ENCODE peak calls at places on chromosomes 1 and 21, in four cellular contexts. Z is HL-60, B is K562, H is GM12878. I is an unnamed sample.

GRCh38 chr1:203871114-203871875 is 9.9 kb downstream of the SNRPE start:
- DNase-seq in Z (peak), B (peak), H (no peak), I (peak)

GRCh38 chr1:9253706-9254105 is 19.1 kb downstream of the H6PD start:
- DNase-seq in Z (no peak), B (no peak), H (no peak), I (no peak)

GRCh38 chr1:197444754-197445153 is 176.7 kb downstream of the CRB1 start:
- DNase-seq in Z (no peak), B (no peak), H (no peak), I (no peak)

GRCh38 chr1:9490605-9491339 is 48.5 kb upstream of the SLC25A33 start:
- DNase-seq in Z (peak), B (peak), H (peak), I (peak)

GRCh38 chr1:109904105-109904817 is 6.4 kb upstream of the CSF1 start:
- DNase-seq in Z (no peak), B (no peak), H (no peak), I (no peak)

GRCh38 chr1:99645699-99646531 is at the start of gene PALMD:
- DNase-seq in Z (no peak), B (peak), H (no peak), I (no peak)

GRCh38 chr1:223887724-223888428 is 42.1 kb upstream of the TP53BP2 start:
- DNase-seq in Z (no peak), B (no peak), H (no peak), I (no peak)

GRCh38 chr1:16903054-16903453 is 7.3 kb downstream of the RNU1-2 start:
- DNase-seq in Z (no peak), B (peak), H (no peak), I (no peak)

GRCh38 chr1:115977481-115978258 is 1.4 kb downstream of the SLC22A15 start:
- DNase-seq in Z (peak), B (no peak), H (no peak), I (no peak)

GRCh38 chr1:91707114-91707889 is 178.6 kb downstream of the TGFBR3 start:
- DNase-seq in Z (no peak), B (peak), H (no peak), I (no peak)

DNA sequence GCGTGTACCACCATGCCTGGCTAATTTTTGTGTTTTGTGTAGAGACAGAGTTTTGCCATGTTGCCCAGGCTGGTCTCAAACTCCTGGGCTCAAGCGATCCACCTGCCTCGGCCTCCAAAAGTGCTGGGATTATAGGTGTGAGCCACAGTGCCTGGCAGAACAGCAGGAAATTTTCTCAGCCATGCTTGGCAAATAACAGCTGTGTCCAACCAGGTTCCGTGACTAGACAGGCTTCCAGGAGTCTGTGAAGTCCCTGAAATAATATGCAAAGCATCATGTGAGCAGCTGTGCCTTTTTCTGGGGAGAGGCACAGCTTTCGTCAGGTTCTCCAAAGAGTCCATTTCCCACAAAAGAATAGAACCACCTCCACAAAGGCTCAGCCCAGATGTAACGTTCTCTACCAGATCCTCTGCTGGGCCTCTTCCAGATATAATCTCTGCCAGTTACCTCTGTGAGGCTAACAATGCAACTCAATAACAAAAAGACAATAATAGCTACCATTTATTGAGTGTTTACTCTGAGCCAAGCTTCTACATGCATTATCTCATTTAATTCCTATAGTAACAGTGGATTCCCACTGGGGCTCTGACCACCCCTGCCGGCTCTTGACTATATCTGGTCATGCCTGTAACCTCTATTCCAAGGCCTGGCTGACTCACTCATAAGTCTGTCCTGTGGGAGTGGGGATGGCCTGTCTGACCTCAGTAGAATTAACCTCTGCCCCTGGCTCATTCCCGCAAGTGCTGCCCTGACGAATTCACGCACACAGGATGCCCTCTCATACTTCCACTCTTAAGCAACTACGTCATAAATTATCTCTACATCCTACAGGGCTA is 4.0 kb upstream of the NKAIN1 start:
- DNase-seq in Z (no peak), B (no peak), H (no peak), I (no peak)
- TF ChIP-seq SPI1 in Z (no peak), B (no peak), H (no peak), I (no peak)

DNA sequence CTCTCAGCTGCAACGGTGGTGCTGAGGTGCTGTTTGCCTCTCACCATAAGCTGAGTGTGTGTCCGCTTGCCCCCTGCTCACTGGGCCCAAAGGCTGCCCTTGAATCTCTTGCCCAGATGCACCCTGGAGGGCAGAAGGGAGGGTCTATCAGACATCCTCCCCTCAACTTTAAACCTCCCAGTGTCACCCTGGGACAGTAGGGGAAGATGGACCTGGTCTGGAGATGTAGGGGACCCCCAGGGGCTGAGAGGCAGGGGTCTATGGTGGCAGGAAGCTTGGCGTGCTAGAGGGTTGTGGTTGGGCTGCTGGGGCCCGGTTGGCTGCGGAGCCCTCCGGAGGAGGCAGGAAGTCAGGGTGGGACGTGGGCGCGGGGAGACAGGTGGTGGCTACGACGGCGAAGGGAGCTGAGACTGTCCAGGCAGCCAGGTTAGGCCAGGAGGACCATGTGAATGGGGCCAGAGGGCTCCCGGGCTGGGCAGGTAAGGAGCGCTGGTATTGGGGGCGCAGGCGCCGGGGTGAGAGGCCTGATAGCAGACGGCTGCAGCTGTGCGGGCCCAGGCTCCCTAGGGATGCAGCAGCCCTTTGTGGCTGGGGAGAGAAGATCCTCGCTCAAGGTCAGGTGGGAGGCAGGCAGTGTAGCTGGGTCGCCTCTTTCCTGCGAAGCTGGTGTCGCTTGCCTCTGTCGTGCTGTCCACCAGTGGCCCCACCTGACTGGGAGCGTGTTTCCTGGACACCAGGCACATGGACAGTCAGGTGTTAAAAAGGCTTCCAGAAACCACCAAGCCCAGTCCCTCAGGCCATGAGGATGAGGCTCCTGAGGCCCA is at the start of gene LCK:
- DNase-seq in Z (no peak), B (no peak), H (no peak), I (no peak)
- TF ChIP-seq POLR2AphosphoS5 in Z (no peak), B (no peak), H (peak), I (peak)

DNA sequence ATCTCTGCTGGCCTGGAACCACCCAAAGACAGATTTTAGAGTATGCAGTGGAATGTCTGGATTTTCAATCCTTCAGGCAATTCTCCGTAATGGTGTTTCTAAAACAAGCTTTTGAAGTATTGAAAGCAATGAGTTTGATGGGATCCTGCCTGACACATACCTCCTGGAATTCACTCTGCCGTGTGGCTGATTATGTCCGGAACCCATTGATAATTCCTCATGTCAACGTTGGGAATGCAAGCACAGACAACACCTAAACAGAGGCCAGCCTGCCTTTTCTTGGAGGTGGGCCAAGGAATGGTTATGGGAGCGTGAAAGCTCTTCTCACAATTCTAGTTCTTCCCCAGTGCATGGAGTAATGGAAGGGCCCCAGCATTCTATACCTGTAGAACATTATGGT is 168.9 kb upstream of the HMCN1 start:
- DNase-seq in Z (no peak), B (no peak), H (no peak), I (no peak)
- TF ChIP-seq SPI1 in Z (no peak), B (no peak), H (no peak), I (no peak)

GRCh38 chr1:219302697-219303096 is 129.0 kb downstream of the LYPLAL1 start:
- DNase-seq in Z (no peak), B (no peak), H (no peak), I (no peak)

GRCh38 chr1:219310181-219310728 is 136.6 kb downstream of the LYPLAL1 start:
- DNase-seq in Z (no peak), B (no peak), H (no peak), I (no peak)

GRCh38 chr1:219299420-219299819 is 125.7 kb downstream of the LYPLAL1 start:
- DNase-seq in Z (no peak), B (no peak), H (no peak), I (no peak)

GRCh38 chr1:219308367-219308766 is 134.7 kb downstream of the LYPLAL1 start:
- DNase-seq in Z (no peak), B (no peak), H (no peak), I (no peak)

DNA sequence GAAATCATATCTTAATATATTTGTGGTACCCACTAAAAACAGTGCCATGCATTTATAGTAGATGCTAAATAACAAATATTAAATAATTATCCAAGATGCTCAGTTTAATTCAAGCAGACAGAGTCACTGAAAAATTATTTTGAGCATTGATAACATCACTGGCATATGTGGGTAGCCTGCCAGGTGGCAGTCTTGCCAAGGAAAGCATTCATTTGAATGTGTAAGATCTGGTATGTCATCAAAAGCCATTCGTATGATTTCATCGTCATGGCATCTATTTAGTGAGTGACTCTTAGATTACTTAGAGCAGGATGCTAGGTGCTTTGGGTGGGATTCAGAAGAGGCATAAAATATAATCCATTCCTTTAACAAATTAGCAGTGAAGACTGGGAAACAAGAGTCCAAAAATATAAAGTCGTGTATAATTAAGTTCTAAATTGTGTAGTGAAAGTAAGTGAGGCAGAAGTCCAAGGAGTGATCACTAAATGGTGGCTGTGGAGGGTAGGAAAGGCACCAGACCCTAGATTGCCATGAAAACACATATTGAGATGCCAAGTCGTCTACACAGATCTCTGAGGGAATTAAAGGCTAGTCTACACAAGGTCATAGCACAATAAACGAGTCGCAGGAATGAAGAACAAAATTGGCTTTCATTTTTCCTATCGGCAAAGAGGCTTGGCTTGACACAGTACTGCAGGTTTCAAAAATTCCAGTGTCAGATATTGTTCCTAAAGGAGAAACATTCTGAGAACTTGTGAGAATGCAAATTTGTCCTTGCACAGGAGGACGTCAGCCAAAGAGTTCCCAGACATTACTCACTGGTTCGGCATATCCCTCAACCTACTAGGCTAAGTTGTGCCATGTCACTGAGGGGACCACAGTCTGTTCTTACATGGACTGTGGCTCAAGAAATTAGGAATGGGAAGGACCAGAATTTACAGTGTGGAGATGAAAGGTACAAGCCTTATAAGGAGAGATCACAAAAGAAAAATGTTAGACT is 130.8 kb downstream of the LYPLAL1 start:
- DNase-seq in Z (no peak), B (no peak), H (no peak), I (no peak)
- TF ChIP-seq POLR2AphosphoS5 in Z (no peak), B (no peak), H (no peak), I (no peak)

GRCh38 chr1:173717238-173717637 is 2.5 kb downstream of the KLHL20 start:
- DNase-seq in Z (peak), B (no peak), H (no peak), I (no peak)
- TF ChIP-seq SPI1 in Z (no peak), B (no peak), H (no peak), I (no peak)

GRCh38 chr21:28212056-28212455 is 780.6 kb downstream of the LTN1 start:
- DNase-seq in Z (no peak), B (no peak), H (no peak), I (no peak)

GRCh38 chr21:28213221-28213620 is 779.5 kb downstream of the LTN1 start:
- DNase-seq in Z (no peak), B (no peak), H (no peak), I (no peak)

GRCh38 chr21:28207776-28208175 is 784.9 kb downstream of the LTN1 start:
- DNase-seq in Z (no peak), B (no peak), H (no peak), I (no peak)
- TF ChIP-seq POLR2AphosphoS5 in Z (no peak), B (no peak), H (no peak), I (no peak)

GRCh38 chr1:156648951-156649350 is 7.0 kb downstream of the BCAN start:
- DNase-seq in Z (no peak), B (no peak), H (no peak), I (no peak)

GRCh38 chr1:156654700-156655099 is 12.8 kb downstream of the BCAN start:
- DNase-seq in Z (no peak), B (no peak), H (no peak), I (no peak)

GRCh38 chr1:156652992-156653355 is 11.1 kb downstream of the BCAN start:
- DNase-seq in Z (no peak), B (no peak), H (no peak), I (no peak)

GRCh38 chr1:156655151-156655903 is 13.4 kb downstream of the BCAN start:
- DNase-seq in Z (no peak), B (no peak), H (no peak), I (no peak)

GRCh38 chr1:156652131-156652991 is 10.4 kb downstream of the BCAN start:
- DNase-seq in Z (no peak), B (peak), H (no peak), I (no peak)
- TF ChIP-seq SPI1 in Z (peak), B (peak), H (no peak), I (no peak)

DNA sequence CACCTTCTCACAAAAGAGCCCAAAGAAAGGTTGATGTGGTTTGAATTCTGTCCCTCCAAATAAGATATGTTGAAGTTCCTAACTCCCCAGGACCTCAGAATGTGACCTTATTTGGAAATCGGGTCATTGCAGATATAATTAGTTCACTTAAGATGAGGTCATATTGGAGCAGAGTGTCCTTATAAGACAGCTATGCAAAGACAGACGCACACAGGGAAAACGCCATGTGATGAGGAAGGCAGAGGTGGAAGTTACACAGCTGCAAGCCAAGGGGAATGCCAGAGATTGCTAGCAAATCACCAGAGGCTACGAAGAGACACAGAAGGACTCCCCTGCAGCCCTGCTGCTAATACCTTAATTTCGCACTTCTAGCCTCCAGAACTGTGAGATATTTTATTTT is 5.2 kb upstream of the ABCB10 start:
- DNase-seq in Z (no peak), B (no peak), H (no peak), I (no peak)
- TF ChIP-seq POLR2AphosphoS5 in Z (no peak), B (no peak), H (no peak), I (no peak)